ENCODE peak calls at places on chromosomes 6 and 20, in eight cellular contexts. N is fibroblast of lung; Z is effector memory CD4-positive, alpha-beta T cell; U is pancreas; I is HCT116; X is lung; V is mucosa of descending colon; A is MM.1S. G is an unnamed sample. For H3K36me3, the result is how much of the 10 kb centered on the place peaks cover.

GRCh38 chr6:126805861-126806260 is 312.6 kb upstream of the RSPO3 start:
- DNase-seq in N (no peak), Z (no peak), U (no peak), I (no peak), X (no peak), V (no peak), A (no peak), G (no peak)

GRCh38 chr6:89566930-89567634 is 71.5 kb downstream of the LYRM2 start:
- DNase-seq in N (no peak), Z (no peak), U (no peak), I (no peak), X (no peak), V (no peak), A (no peak), G (no peak)

GRCh38 chr20:51378171-51378928 is 164.2 kb downstream of the NFATC2 start:
- DNase-seq in N (no peak), Z (no peak), U (no peak), I (no peak), X (no peak), V (no peak), A (no peak), G (no peak)

GRCh38 chr6:4280031-4280430 is 144.7 kb upstream of the ECI2 start:
- DNase-seq in N (no peak), Z (no peak), U (no peak), I (no peak), X (no peak), V (no peak), A (no peak), G (no peak)

GRCh38 chr20:309306-309840 is 12.0 kb downstream of the ZCCHC3 start:
- DNase-seq in N (peak), Z (no peak), U (no peak), I (no peak), X (no peak), V (no peak), A (no peak), G (no peak)

GRCh38 chr6:107700016-107700335 is 124.1 kb downstream of the SCML4 start:
- DNase-seq in N (no peak), Z (no peak), U (no peak), I (no peak), X (no peak), V (no peak), A (no peak), G (no peak)

GRCh38 chr20:46408281-46408731 is 1.9 kb upstream of the ELMO2 start:
- DNase-seq in N (no peak), Z (no peak), U (no peak), I (no peak), X (no peak), V (no peak), A (no peak), G (no peak)

GRCh38 chr6:31007694-31008093 is 2.6 kb upstream of the MUC22 start:
- DNase-seq in N (peak), Z (no peak), U (no peak), I (no peak), X (no peak), V (no peak), A (no peak), G (peak)

GRCh38 chr6:2971420-2972218 is at the start of gene SERPINB6:
- DNase-seq in N (peak), Z (peak), U (peak), I (no peak), X (peak), V (peak), A (peak), G (peak)

GRCh38 chr6:80969439-80969838 is 783.0 kb downstream of the TENT5A start:
- DNase-seq in N (no peak), Z (no peak), U (no peak), I (peak), X (no peak), V (no peak), A (no peak), G (no peak)

GRCh38 chr6:2021713-2022125 is 223.7 kb downstream of the GMDS start:
- DNase-seq in N (peak), Z (no peak), U (peak), I (no peak), X (peak), V (peak), A (no peak), G (peak)

GRCh38 chr6:90284236-90284744 is 12.4 kb downstream of the BACH2 start:
- DNase-seq in N (peak), Z (peak), U (no peak), I (peak), X (no peak), V (no peak), A (peak), G (peak)

GRCh38 chr6:17855381-17855780 is 132.1 kb downstream of the KIF13A start:
- DNase-seq in N (no peak), Z (no peak), U (no peak), I (no peak), X (no peak), V (no peak), A (no peak), G (no peak)

GRCh38 chr20:46293084-46293483 is 15.2 kb downstream of the CDH22 start:
- DNase-seq in N (peak), Z (no peak), U (no peak), I (no peak), X (no peak), V (no peak), A (peak), G (peak)

GRCh38 chr6:165662041-165662491 is 975 bp downstream of the PDE10A start:
- DNase-seq in N (no peak), Z (no peak), U (no peak), I (no peak), X (no peak), V (no peak), A (no peak), G (no peak)

GRCh38 chr20:48202774-48203173 is 417.5 kb upstream of the SULF2 start:
- DNase-seq in N (no peak), Z (no peak), U (no peak), I (no peak), X (no peak), V (no peak), A (no peak), G (no peak)

GRCh38 chr6:37259191-37259590 is 1.2 kb upstream of the TMEM217 start:
- DNase-seq in N (no peak), Z (peak), U (no peak), I (no peak), X (no peak), V (no peak), A (no peak), G (no peak)

GRCh38 chr6:98894810-98895209 is 52.9 kb downstream of the FBXL4 start:
- DNase-seq in N (no peak), Z (no peak), U (no peak), I (no peak), X (no peak), V (no peak), A (no peak), G (no peak)

GRCh38 chr6:84052883-84053241 is 19.3 kb downstream of the MRAP2 start:
- DNase-seq in N (no peak), Z (no peak), U (no peak), I (no peak), X (no peak), V (no peak), A (no peak), G (no peak)

GRCh38 chr6:101830501-101831031 is 437.1 kb downstream of the GRIK2 start:
- DNase-seq in N (no peak), Z (no peak), U (no peak), I (no peak), X (no peak), V (no peak), A (peak), G (no peak)

GRCh38 chr6:154247119-154247814 is 109.3 kb downstream of the IPCEF1 start:
- DNase-seq in N (no peak), Z (peak), U (no peak), I (no peak), X (no peak), V (no peak), A (no peak), G (no peak)

GRCh38 chr20:5118220-5119142 is 1.3 kb downstream of the PCNA start:
- DNase-seq in N (no peak), Z (no peak), U (no peak), I (no peak), X (no peak), V (no peak), A (peak), G (peak)

GRCh38 chr6:159440907-159441703 is 251.9 kb downstream of the SOD2 start:
- DNase-seq in N (no peak), Z (no peak), U (no peak), I (no peak), X (no peak), V (no peak), A (no peak), G (no peak)

GRCh38 chr20:24160563-24161355 is 172.2 kb upstream of the GGTLC1 start:
- DNase-seq in N (peak), Z (no peak), U (peak), I (no peak), X (peak), V (peak), A (peak), G (peak)

GRCh38 chr20:32513031-32513866 is 71.9 kb downstream of the NOL4L start:
- DNase-seq in N (no peak), Z (no peak), U (peak), I (no peak), X (no peak), V (no peak), A (no peak), G (no peak)
- H3K36me3 ChIP-seq in N (under half), Z (under half), U (under half), I (under half), X (under half), V (under half), A (under half), G (under half)

GRCh38 chr6:161212902-161213301 is 61.0 kb downstream of the AGPAT4 start:
- DNase-seq in N (no peak), Z (no peak), U (no peak), I (no peak), X (no peak), V (no peak), A (no peak), G (no peak)

GRCh38 chr6:161216616-161217205 is 57.1 kb downstream of the AGPAT4 start:
- DNase-seq in N (no peak), Z (no peak), U (no peak), I (no peak), X (no peak), V (no peak), A (no peak), G (no peak)

GRCh38 chr6:161215876-161216615 is 57.8 kb downstream of the AGPAT4 start:
- DNase-seq in N (peak), Z (no peak), U (no peak), I (no peak), X (no peak), V (no peak), A (no peak), G (no peak)

GRCh38 chr6:161214722-161215121 is 59.1 kb downstream of the AGPAT4 start:
- DNase-seq in N (no peak), Z (no peak), U (no peak), I (no peak), X (no peak), V (no peak), A (no peak), G (no peak)

DNA sequence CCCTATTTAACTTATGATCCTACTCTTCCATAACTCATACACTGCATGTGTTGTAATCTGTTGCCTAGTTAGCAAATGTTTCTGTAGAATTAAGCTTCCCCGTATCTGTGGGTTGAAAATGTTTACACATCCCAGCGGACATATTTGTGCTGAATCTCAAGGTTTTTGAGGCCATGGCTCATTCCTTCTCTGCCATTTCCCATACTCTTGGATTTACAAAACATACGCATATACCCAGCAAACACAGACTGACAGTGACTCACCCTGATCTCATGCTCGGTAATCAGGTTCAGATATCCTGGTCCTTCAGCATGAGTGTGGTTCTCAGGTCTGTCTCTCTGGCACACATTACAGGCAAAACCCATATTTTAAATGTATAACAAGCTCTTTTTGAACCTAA is 58.7 kb downstream of the AGPAT4 start:
- DNase-seq in N (peak), Z (no peak), U (no peak), I (no peak), X (no peak), V (no peak), A (no peak), G (no peak)
- H3K4me3 ChIP-seq in N (no peak), Z (no peak), U (no peak), I (no peak), X (no peak), V (no peak), A (no peak), G (no peak)

GRCh38 chr6:46583081-46583480 is 69.5 kb downstream of the CYP39A1 start:
- DNase-seq in N (no peak), Z (no peak), U (no peak), I (no peak), X (no peak), V (no peak), A (no peak), G (no peak)

GRCh38 chr6:46584586-46584985 is 68.0 kb downstream of the CYP39A1 start:
- DNase-seq in N (no peak), Z (no peak), U (no peak), I (no peak), X (no peak), V (no peak), A (no peak), G (peak)

GRCh38 chr6:46586896-46587295 is 65.7 kb downstream of the CYP39A1 start:
- DNase-seq in N (no peak), Z (no peak), U (no peak), I (no peak), X (no peak), V (no peak), A (no peak), G (no peak)

GRCh38 chr6:46581459-46582177 is 71.0 kb downstream of the CYP39A1 start:
- DNase-seq in N (no peak), Z (no peak), U (no peak), I (no peak), X (no peak), V (no peak), A (no peak), G (no peak)

GRCh38 chr6:46583711-46584110 is 68.9 kb downstream of the CYP39A1 start:
- DNase-seq in N (no peak), Z (no peak), U (no peak), I (no peak), X (no peak), V (no peak), A (no peak), G (peak)
- H3K36me3 ChIP-seq in N (under half), Z (under half), U (under half), I (under half), X (under half), V (under half), A (under half), G (under half)

DNA sequence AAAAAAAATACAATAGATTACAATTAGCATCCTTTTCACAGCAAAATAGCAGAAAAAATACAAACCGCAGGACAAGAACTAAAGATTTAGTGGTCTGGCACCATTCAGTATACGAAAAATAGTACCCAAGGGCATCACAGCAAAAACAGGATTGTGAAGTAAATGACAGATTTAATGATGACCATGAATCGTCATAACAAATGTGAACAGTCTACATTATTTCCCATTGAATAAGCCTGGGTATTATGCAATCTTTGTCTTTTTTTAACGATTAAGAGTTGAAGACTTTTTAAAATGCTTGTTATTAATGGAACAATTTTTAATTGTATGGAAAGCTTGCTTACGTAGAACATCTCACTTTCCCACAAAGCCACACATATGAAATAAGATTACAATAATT is 432.8 kb downstream of the PKHD1 start:
- DNase-seq in N (no peak), Z (no peak), U (no peak), I (no peak), X (no peak), V (no peak), A (no peak), G (no peak)
- H3K4me3 ChIP-seq in N (no peak), Z (no peak), U (no peak), I (no peak), X (no peak), V (no peak), A (no peak), G (no peak)

GRCh38 chr6:109370792-109371191 is 11.5 kb downstream of the CD164 start:
- DNase-seq in N (no peak), Z (no peak), U (no peak), I (no peak), X (no peak), V (no peak), A (no peak), G (no peak)
- H3K36me3 ChIP-seq in N (under half), Z (half or more), U (half or more), I (half or more), X (under half), V (under half), A (half or more), G (half or more)

DNA sequence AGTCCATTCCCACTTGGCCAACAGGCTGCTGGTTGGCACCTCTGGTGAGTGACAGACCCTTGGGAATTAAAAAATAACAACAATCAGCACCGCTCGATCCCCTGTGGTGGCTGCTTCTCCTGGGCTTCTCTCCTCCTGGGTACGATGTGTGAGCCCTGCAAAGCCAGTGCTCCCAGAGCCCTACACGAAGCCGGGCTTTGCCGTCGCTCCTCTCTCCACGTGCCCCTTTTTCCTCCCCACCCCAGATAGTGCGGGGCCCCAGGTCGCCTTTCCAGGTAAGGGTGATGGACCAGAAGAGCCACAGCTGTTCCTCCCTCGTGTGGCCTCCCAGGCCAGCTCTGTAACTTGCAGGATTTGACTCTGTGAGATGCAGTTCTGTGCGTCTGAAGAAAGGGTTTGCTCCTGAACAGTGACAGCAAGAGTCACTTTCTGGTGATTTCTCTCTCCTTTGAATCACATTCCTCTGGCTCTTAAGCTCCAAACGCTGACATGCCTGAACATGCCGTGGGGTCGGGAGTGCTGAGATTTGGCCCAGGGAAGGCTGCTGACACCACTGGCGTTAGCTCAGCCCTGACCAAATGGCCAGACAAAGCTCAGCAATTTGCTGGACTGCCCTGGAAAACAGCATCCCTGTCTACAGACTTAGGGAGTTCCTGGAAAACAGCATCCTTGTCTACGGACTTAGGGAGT is 59.2 kb downstream of the DLL1 start:
- DNase-seq in N (no peak), Z (no peak), U (peak), I (no peak), X (no peak), V (no peak), A (no peak), G (no peak)
- H3K4me3 ChIP-seq in N (no peak), Z (no peak), U (no peak), I (no peak), X (no peak), V (no peak), A (no peak), G (no peak)

DNA sequence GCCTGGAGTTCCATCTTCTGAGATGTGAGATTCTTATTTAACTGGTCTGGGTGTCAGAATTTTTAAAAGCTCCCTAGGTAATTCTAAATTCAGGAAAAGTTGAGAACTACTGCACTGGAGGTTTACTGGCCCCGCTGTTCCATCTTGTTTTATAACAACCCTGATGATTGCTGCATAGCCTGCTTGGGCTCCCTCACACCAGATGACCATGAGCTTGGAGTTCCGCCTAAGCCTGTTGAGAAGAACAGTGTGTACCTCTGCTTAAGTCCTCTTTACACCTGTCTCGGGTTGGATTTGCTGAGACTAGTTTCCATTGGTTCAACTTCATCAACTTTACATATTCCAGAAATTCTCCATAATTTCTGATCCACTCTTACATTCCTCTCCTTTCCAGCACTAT is 77.9 kb downstream of the FKBP5 start:
- DNase-seq in N (no peak), Z (no peak), U (no peak), I (no peak), X (no peak), V (no peak), A (peak), G (no peak)
- H3K36me3 ChIP-seq in N (under half), Z (under half), U (under half), I (under half), X (under half), V (under half), A (under half), G (under half)

GRCh38 chr6:116513224-116513875 is 1.9 kb downstream of the CALHM5 start:
- DNase-seq in N (no peak), Z (no peak), U (no peak), I (no peak), X (no peak), V (no peak), A (no peak), G (no peak)
- H3K4me3 ChIP-seq in N (peak), Z (no peak), U (no peak), I (no peak), X (no peak), V (no peak), A (peak), G (no peak)

GRCh38 chr6:16139541-16139940 is 10.7 kb downstream of the MYLIP start:
- DNase-seq in N (no peak), Z (no peak), U (no peak), I (no peak), X (no peak), V (no peak), A (no peak), G (no peak)
- H3K36me3 ChIP-seq in N (under half), Z (under half), U (under half), I (under half), X (under half), V (under half), A (under half), G (under half)